ENCODE peak calls at places on chromosomes 7 and 10, in eight cellular contexts. B is amniotic epithelial cell, W is NCI-H2081, C is cerebellar cortex, L is glutamatergic neuron, Y is GM12878, G is hypothalamus, M is T-cell. Z is an unnamed sample.

GRCh38 chr10:77843264-77843663 is 83.3 kb downstream of the DLG5 start:
- DNase-seq in B (no peak), W (no peak), C (no peak), L (no peak), Y (no peak), G (no peak), M (no peak), Z (no peak)

GRCh38 chr7:105656922-105657521 is 75.7 kb upstream of the EFCAB10 start:
- DNase-seq in B (no peak), W (peak; percentile 38), C (peak; percentile 34), L (peak; percentile 55), Y (no peak), G (no peak), M (peak; percentile 57), Z (no peak)

GRCh38 chr10:33465747-33466146 is 131.3 kb upstream of the NRP1 start:
- DNase-seq in B (no peak), W (no peak), C (no peak), L (no peak), Y (no peak), G (no peak), M (no peak), Z (no peak)

GRCh38 chr7:124635416-124635815 is 130.2 kb downstream of the GPR37 start:
- DNase-seq in B (no peak), W (no peak), C (no peak), L (no peak), Y (no peak), G (no peak), M (no peak), Z (no peak)

GRCh38 chr7:41733063-41733398 is 30.1 kb upstream of the INHBA start:
- DNase-seq in B (peak; percentile 27), W (no peak), C (no peak), L (no peak), Y (no peak), G (no peak), M (no peak), Z (no peak)

GRCh38 chr10:91590904-91591791 is 41.7 kb downstream of the PPP1R3C start:
- DNase-seq in B (peak; percentile 69), W (no peak), C (peak; percentile 10), L (peak; percentile 46), Y (no peak), G (no peak), M (no peak), Z (peak; percentile 75)

GRCh38 chr7:11251436-11251835 is 277.8 kb downstream of the PHF14 start:
- DNase-seq in B (no peak), W (no peak), C (no peak), L (no peak), Y (no peak), G (no peak), M (no peak), Z (no peak)

GRCh38 chr10:88293073-88293472 is 290.0 kb downstream of the RNLS start:
- DNase-seq in B (no peak), W (no peak), C (no peak), L (no peak), Y (no peak), G (no peak), M (no peak), Z (no peak)

GRCh38 chr10:35043796-35044344 is 46.3 kb downstream of the CUL2 start:
- DNase-seq in B (peak; percentile 25), W (no peak), C (no peak), L (no peak), Y (no peak), G (no peak), M (no peak), Z (no peak)

GRCh38 chr7:68306692-68307107 is 1291.6 kb upstream of the AUTS2 start:
- DNase-seq in B (no peak), W (no peak), C (no peak), L (no peak), Y (no peak), G (no peak), M (no peak), Z (no peak)

GRCh38 chr7:23336799-23337283 is 37.7 kb downstream of the MALSU1 start:
- DNase-seq in B (no peak), W (no peak), C (no peak), L (no peak), Y (no peak), G (no peak), M (no peak), Z (no peak)

GRCh38 chr7:10860516-10860915 is 113.2 kb upstream of the PHF14 start:
- DNase-seq in B (no peak), W (no peak), C (no peak), L (no peak), Y (no peak), G (no peak), M (no peak), Z (no peak)

GRCh38 chr10:101831169-101831811 is 12.3 kb downstream of the KCNIP2 start:
- DNase-seq in B (no peak), W (no peak), C (no peak), L (no peak), Y (no peak), G (no peak), M (no peak), Z (no peak)

GRCh38 chr7:76191783-76192240 is 9.9 kb upstream of the SRRM3 start:
- DNase-seq in B (peak; percentile 65), W (peak; percentile 51), C (peak; percentile 57), L (peak; percentile 31), Y (no peak), G (no peak), M (no peak), Z (no peak)

GRCh38 chr10:30422981-30423654 is 10.9 kb upstream of the MAP3K8 start:
- DNase-seq in B (peak; percentile 92), W (no peak), C (peak; percentile 57), L (no peak), Y (no peak), G (no peak), M (no peak), Z (no peak)

GRCh38 chr7:91912500-91912899 is 28.2 kb upstream of the AKAP9 start:
- DNase-seq in B (peak; percentile 40), W (no peak), C (no peak), L (no peak), Y (no peak), G (no peak), M (no peak), Z (no peak)

GRCh38 chr7:126750207-126750911 is 502.4 kb downstream of the GRM8 start:
- DNase-seq in B (no peak), W (no peak), C (no peak), L (no peak), Y (no peak), G (no peak), M (no peak), Z (no peak)

GRCh38 chr7:79506481-79506880 is 53.0 kb upstream of the MAGI2 start:
- DNase-seq in B (peak; percentile 84), W (no peak), C (no peak), L (no peak), Y (no peak), G (no peak), M (no peak), Z (no peak)

GRCh38 chr10:117716896-117717295 is 174.3 kb downstream of the EMX2 start:
- DNase-seq in B (no peak), W (no peak), C (no peak), L (no peak), Y (no peak), G (no peak), M (no peak), Z (no peak)

Z was measured in heart right ventricle.